ENCODE peak calls at places on chromosomes 3 and 15, in five cellular contexts. F is NCI-H2107, Q is choroid plexus epithelial cell, Z is fibroblast of lung, L is EL. B is an unnamed sample.

GRCh38 chr15:39124925-39125625 is 455.8 kb upstream of the THBS1 start:
- DNase-seq in F (no peak), Q (no peak), Z (no peak), L (peak; percentile 55), B (no peak)

GRCh38 chr3:172550347-172550943 is 27.2 kb upstream of the TNFSF10 start:
- DNase-seq in F (no peak), Q (peak; percentile 95), Z (peak; percentile 79), L (peak; percentile 93), B (peak; percentile 87)

GRCh38 chr3:100486808-100487207 is 5.6 kb upstream of the TMEM45A start:
- DNase-seq in F (no peak), Q (no peak), Z (no peak), L (no peak), B (no peak)

GRCh38 chr3:25834346-25834745 is 44.5 kb downstream of the OXSM start:
- DNase-seq in F (no peak), Q (no peak), Z (no peak), L (no peak), B (no peak)

GRCh38 chr3:29665688-29666087 is 384.8 kb downstream of the RBMS3 start:
- DNase-seq in F (no peak), Q (no peak), Z (no peak), L (no peak), B (no peak)

GRCh38 chr3:28295819-28296364 is 52.6 kb upstream of the ZCWPW2 start:
- DNase-seq in F (no peak), Q (peak; percentile 23), Z (peak; percentile 18), L (no peak), B (no peak)

GRCh38 chr15:101657171-101657570 is 5.0 kb upstream of the TM2D3 start:
- DNase-seq in F (no peak), Q (no peak), Z (no peak), L (no peak), B (no peak)

GRCh38 chr3:189710620-189711388 is 79.6 kb downstream of the TP63 start:
- DNase-seq in F (no peak), Q (peak; percentile 98), Z (peak; percentile 91), L (peak; percentile 99), B (peak; percentile 93)

GRCh38 chr3:169591983-169592644 is 71.4 kb downstream of the MECOM start:
- DNase-seq in F (no peak), Q (no peak), Z (peak; percentile 69), L (no peak), B (no peak)

GRCh38 chr3:184443364-184443763 is 63.5 kb downstream of the CHRD start:
- DNase-seq in F (no peak), Q (no peak), Z (no peak), L (no peak), B (no peak)

GRCh38 chr3:128487813-128488635 is 5.0 kb downstream of the GATA2 start:
- DNase-seq in F (no peak), Q (peak; percentile 76), Z (peak; percentile 64), L (peak; percentile 95), B (peak; percentile 73)

GRCh38 chr3:184058029-184058428 is 5.2 kb downstream of the HTR3C start:
- DNase-seq in F (no peak), Q (no peak), Z (peak; percentile 27), L (peak; percentile 64), B (no peak)

GRCh38 chr3:38039101-38039898 is at the start of gene DLEC1:
- DNase-seq in F (no peak), Q (peak; percentile 62), Z (peak; percentile 53), L (peak; percentile 76), B (no peak)

GRCh38 chr3:153330891-153331290 is 168.9 kb downstream of the RAP2B start:
- DNase-seq in F (no peak), Q (no peak), Z (no peak), L (peak; percentile 7), B (no peak)

B was measured in ACHN.